ENCODE peak calls at places on chromosomes 11 and 22, in seven cellular contexts. One of them, this sample, is unnamed.
A peak's percentile ranks its signal among the peaks of the same experiment; 100 is the strongest.

GRCh38 chr22:20016734-20017621 is at the start of gene ARVCF:
- DNase-seq in fibroblast of mammary gland: peak; percentile 81
- DNase-seq in left ventricle myocardium inferior: peak; percentile 95
- DNase-seq in fibroblast of villous mesenchyme: peak; percentile 91
- DNase-seq in GM12865: peak; percentile 94
- DNase-seq in epithelial cell of proximal tubule: peak; percentile 30
- DNase-seq in AG10803: peak; percentile 88
- DNase-seq in this sample: peak; percentile 87

GRCh38 chr11:45169310-45170072 is 23.1 kb downstream of the PRDM11 start:
- DNase-seq in fibroblast of mammary gland: no peak
- DNase-seq in left ventricle myocardium inferior: no peak
- DNase-seq in fibroblast of villous mesenchyme: no peak
- DNase-seq in GM12865: no peak
- DNase-seq in epithelial cell of proximal tubule: peak; percentile 18
- DNase-seq in AG10803: no peak
- DNase-seq in this sample: no peak

GRCh38 chr11:110079726-110080125 is 13.5 kb upstream of the ZC3H12C start:
- DNase-seq in fibroblast of mammary gland: no peak
- DNase-seq in left ventricle myocardium inferior: no peak
- DNase-seq in fibroblast of villous mesenchyme: no peak
- DNase-seq in GM12865: no peak
- DNase-seq in epithelial cell of proximal tubule: peak; percentile 45
- DNase-seq in AG10803: no peak
- DNase-seq in this sample: no peak

GRCh38 chr11:104905271-104905670 is 7.0 kb upstream of the CASP12 start:
- DNase-seq in fibroblast of mammary gland: no peak
- DNase-seq in left ventricle myocardium inferior: no peak
- DNase-seq in fibroblast of villous mesenchyme: no peak
- DNase-seq in GM12865: no peak
- DNase-seq in epithelial cell of proximal tubule: no peak
- DNase-seq in AG10803: no peak
- DNase-seq in this sample: no peak

GRCh38 chr11:42972741-42973140 is 339.1 kb upstream of the API5 start:
- DNase-seq in fibroblast of mammary gland: no peak
- DNase-seq in left ventricle myocardium inferior: no peak
- DNase-seq in fibroblast of villous mesenchyme: no peak
- DNase-seq in GM12865: no peak
- DNase-seq in epithelial cell of proximal tubule: no peak
- DNase-seq in AG10803: no peak
- DNase-seq in this sample: no peak

GRCh38 chr11:7571640-7572000 is 57.8 kb downstream of the PPFIBP2 start:
- DNase-seq in fibroblast of mammary gland: peak; percentile 70
- DNase-seq in left ventricle myocardium inferior: peak; percentile 65
- DNase-seq in fibroblast of villous mesenchyme: peak; percentile 75
- DNase-seq in GM12865: peak; percentile 54
- DNase-seq in epithelial cell of proximal tubule: no peak
- DNase-seq in AG10803: peak; percentile 66
- DNase-seq in this sample: peak; percentile 58

GRCh38 chr11:132062031-132062430 is 691.6 kb downstream of the NTM start:
- DNase-seq in fibroblast of mammary gland: peak; percentile 10
- DNase-seq in left ventricle myocardium inferior: no peak
- DNase-seq in fibroblast of villous mesenchyme: no peak
- DNase-seq in GM12865: no peak
- DNase-seq in epithelial cell of proximal tubule: no peak
- DNase-seq in AG10803: no peak
- DNase-seq in this sample: peak; percentile 73

GRCh38 chr11:20584093-20584774 is 15.2 kb upstream of the SLC6A5 start:
- DNase-seq in fibroblast of mammary gland: no peak
- DNase-seq in left ventricle myocardium inferior: no peak
- DNase-seq in fibroblast of villous mesenchyme: no peak
- DNase-seq in GM12865: no peak
- DNase-seq in epithelial cell of proximal tubule: no peak
- DNase-seq in AG10803: no peak
- DNase-seq in this sample: no peak

GRCh38 chr22:40637181-40638150 is 947 bp upstream of the MRTFA start:
- DNase-seq in fibroblast of mammary gland: no peak
- DNase-seq in left ventricle myocardium inferior: peak; percentile 33
- DNase-seq in fibroblast of villous mesenchyme: no peak
- DNase-seq in GM12865: peak; percentile 47
- DNase-seq in epithelial cell of proximal tubule: no peak
- DNase-seq in AG10803: no peak
- DNase-seq in this sample: no peak

GRCh38 chr11:8368772-8369171 is 105.1 kb upstream of the LMO1 start:
- DNase-seq in fibroblast of mammary gland: no peak
- DNase-seq in left ventricle myocardium inferior: no peak
- DNase-seq in fibroblast of villous mesenchyme: no peak
- DNase-seq in GM12865: no peak
- DNase-seq in epithelial cell of proximal tubule: no peak
- DNase-seq in AG10803: no peak
- DNase-seq in this sample: no peak

GRCh38 chr11:134412508-134413333 is 679 bp upstream of the B3GAT1 start:
- DNase-seq in fibroblast of mammary gland: no peak
- DNase-seq in left ventricle myocardium inferior: no peak
- DNase-seq in fibroblast of villous mesenchyme: no peak
- DNase-seq in GM12865: no peak
- DNase-seq in epithelial cell of proximal tubule: no peak
- DNase-seq in AG10803: no peak
- DNase-seq in this sample: no peak

GRCh38 chr11:47349521-47350095 is 2.9 kb downstream of the MYBPC3 start:
- DNase-seq in fibroblast of mammary gland: no peak
- DNase-seq in left ventricle myocardium inferior: no peak
- DNase-seq in fibroblast of villous mesenchyme: no peak
- DNase-seq in GM12865: no peak
- DNase-seq in epithelial cell of proximal tubule: no peak
- DNase-seq in AG10803: no peak
- DNase-seq in this sample: no peak

GRCh38 chr11:119720311-119720710 is 8.7 kb downstream of the NECTIN1 start:
- DNase-seq in fibroblast of mammary gland: peak; percentile 46
- DNase-seq in left ventricle myocardium inferior: no peak
- DNase-seq in fibroblast of villous mesenchyme: no peak
- DNase-seq in GM12865: no peak
- DNase-seq in epithelial cell of proximal tubule: no peak
- DNase-seq in AG10803: no peak
- DNase-seq in this sample: no peak

GRCh38 chr11:35158371-35159081 is 19.6 kb downstream of the CD44 start:
- DNase-seq in fibroblast of mammary gland: peak; percentile 76
- DNase-seq in left ventricle myocardium inferior: no peak
- DNase-seq in fibroblast of villous mesenchyme: peak; percentile 85
- DNase-seq in GM12865: no peak
- DNase-seq in epithelial cell of proximal tubule: no peak
- DNase-seq in AG10803: peak; percentile 80
- DNase-seq in this sample: no peak

GRCh38 chr22:36048911-36049677 is 20.5 kb upstream of the RBFOX2 start:
- DNase-seq in fibroblast of mammary gland: peak; percentile 18
- DNase-seq in left ventricle myocardium inferior: no peak
- DNase-seq in fibroblast of villous mesenchyme: no peak
- DNase-seq in GM12865: no peak
- DNase-seq in epithelial cell of proximal tubule: no peak
- DNase-seq in AG10803: peak; percentile 20
- DNase-seq in this sample: no peak

GRCh38 chr11:66131937-66132632 is 62.0 kb downstream of the PACS1 start:
- DNase-seq in fibroblast of mammary gland: no peak
- DNase-seq in left ventricle myocardium inferior: no peak
- DNase-seq in fibroblast of villous mesenchyme: no peak
- DNase-seq in GM12865: peak; percentile 64
- DNase-seq in epithelial cell of proximal tubule: no peak
- DNase-seq in AG10803: no peak
- DNase-seq in this sample: no peak

GRCh38 chr22:30159561-30160353 is 79.5 kb downstream of the HORMAD2 start:
- DNase-seq in fibroblast of mammary gland: peak; percentile 72
- DNase-seq in left ventricle myocardium inferior: no peak
- DNase-seq in fibroblast of villous mesenchyme: peak; percentile 73
- DNase-seq in GM12865: no peak
- DNase-seq in epithelial cell of proximal tubule: peak; percentile 39
- DNase-seq in AG10803: peak; percentile 54
- DNase-seq in this sample: peak; percentile 82

GRCh38 chr11:88489030-88489429 is 151.5 kb upstream of the CTSC start:
- DNase-seq in fibroblast of mammary gland: peak; percentile 34
- DNase-seq in left ventricle myocardium inferior: no peak
- DNase-seq in fibroblast of villous mesenchyme: peak; percentile 45
- DNase-seq in GM12865: no peak
- DNase-seq in epithelial cell of proximal tubule: no peak
- DNase-seq in AG10803: no peak
- DNase-seq in this sample: peak; percentile 42

GRCh38 chr11:134543144-134544044 is 131.4 kb upstream of the B3GAT1 start:
- DNase-seq in fibroblast of mammary gland: no peak
- DNase-seq in left ventricle myocardium inferior: no peak
- DNase-seq in fibroblast of villous mesenchyme: no peak
- DNase-seq in GM12865: no peak
- DNase-seq in epithelial cell of proximal tubule: no peak
- DNase-seq in AG10803: no peak
- DNase-seq in this sample: no peak

GRCh38 chr11:65856689-65857499 is 1.1 kb downstream of the CFL1 start:
- DNase-seq in fibroblast of mammary gland: peak; percentile 54
- DNase-seq in left ventricle myocardium inferior: peak; percentile 86
- DNase-seq in fibroblast of villous mesenchyme: peak; percentile 70
- DNase-seq in GM12865: peak; percentile 85
- DNase-seq in epithelial cell of proximal tubule: no peak
- DNase-seq in AG10803: peak; percentile 57
- DNase-seq in this sample: peak; percentile 68

GRCh38 chr11:91164452-91164822 is 941.6 kb upstream of the CHORDC1 start:
- DNase-seq in fibroblast of mammary gland: no peak
- DNase-seq in left ventricle myocardium inferior: no peak
- DNase-seq in fibroblast of villous mesenchyme: peak; percentile 25
- DNase-seq in GM12865: no peak
- DNase-seq in epithelial cell of proximal tubule: no peak
- DNase-seq in AG10803: no peak
- DNase-seq in this sample: peak; percentile 28

GRCh38 chr11:130872961-130873360 is 43.3 kb downstream of the SNX19 start:
- DNase-seq in fibroblast of mammary gland: peak; percentile 93
- DNase-seq in left ventricle myocardium inferior: no peak
- DNase-seq in fibroblast of villous mesenchyme: peak; percentile 88
- DNase-seq in GM12865: no peak
- DNase-seq in epithelial cell of proximal tubule: peak; percentile 29
- DNase-seq in AG10803: peak; percentile 70
- DNase-seq in this sample: peak; percentile 83

GRCh38 chr11:27392278-27392677 is 29.3 kb upstream of the CCDC34 start:
- DNase-seq in fibroblast of mammary gland: no peak
- DNase-seq in left ventricle myocardium inferior: no peak
- DNase-seq in fibroblast of villous mesenchyme: no peak
- DNase-seq in GM12865: no peak
- DNase-seq in epithelial cell of proximal tubule: no peak
- DNase-seq in AG10803: no peak
- DNase-seq in this sample: no peak

GRCh38 chr11:45287316-45287903 is 1.3 kb upstream of the SYT13 start:
- DNase-seq in fibroblast of mammary gland: no peak
- DNase-seq in left ventricle myocardium inferior: no peak
- DNase-seq in fibroblast of villous mesenchyme: no peak
- DNase-seq in GM12865: no peak
- DNase-seq in epithelial cell of proximal tubule: no peak
- DNase-seq in AG10803: no peak
- DNase-seq in this sample: no peak

GRCh38 chr11:50423208-50423607 is 390.5 kb downstream of the OR4C45 start:
- DNase-seq in fibroblast of mammary gland: no peak
- DNase-seq in left ventricle myocardium inferior: no peak
- DNase-seq in fibroblast of villous mesenchyme: no peak
- DNase-seq in GM12865: no peak
- DNase-seq in epithelial cell of proximal tubule: no peak
- DNase-seq in AG10803: no peak
- DNase-seq in this sample: no peak
- TF ChIP-seq CTCF in fibroblast of mammary gland: no peak
- TF ChIP-seq CTCF in left ventricle myocardium inferior: no peak
- TF ChIP-seq CTCF in fibroblast of villous mesenchyme: no peak
- TF ChIP-seq CTCF in GM12865: no peak
- TF ChIP-seq CTCF in epithelial cell of proximal tubule: no peak
- TF ChIP-seq CTCF in AG10803: no peak
- TF ChIP-seq CTCF in this sample: no peak

GRCh38 chr11:61870429-61871039 is 20.8 kb downstream of the FADS3 start:
- DNase-seq in fibroblast of mammary gland: peak; percentile 75
- DNase-seq in left ventricle myocardium inferior: no peak
- DNase-seq in fibroblast of villous mesenchyme: peak; percentile 51
- DNase-seq in GM12865: no peak
- DNase-seq in epithelial cell of proximal tubule: no peak
- DNase-seq in AG10803: peak; percentile 51
- DNase-seq in this sample: peak; percentile 40

GRCh38 chr11:61869636-61870428 is 21.5 kb downstream of the FADS3 start:
- DNase-seq in fibroblast of mammary gland: no peak
- DNase-seq in left ventricle myocardium inferior: no peak
- DNase-seq in fibroblast of villous mesenchyme: no peak
- DNase-seq in GM12865: no peak
- DNase-seq in epithelial cell of proximal tubule: no peak
- DNase-seq in AG10803: no peak
- DNase-seq in this sample: no peak

GRCh38 chr11:61872935-61873565 is 18.3 kb downstream of the FADS3 start:
- DNase-seq in fibroblast of mammary gland: no peak
- DNase-seq in left ventricle myocardium inferior: no peak
- DNase-seq in fibroblast of villous mesenchyme: no peak
- DNase-seq in GM12865: no peak
- DNase-seq in epithelial cell of proximal tubule: no peak
- DNase-seq in AG10803: no peak
- DNase-seq in this sample: no peak

GRCh38 chr11:61868601-61869476 is 22.5 kb downstream of the FADS3 start:
- DNase-seq in fibroblast of mammary gland: no peak
- DNase-seq in left ventricle myocardium inferior: no peak
- DNase-seq in fibroblast of villous mesenchyme: no peak
- DNase-seq in GM12865: no peak
- DNase-seq in epithelial cell of proximal tubule: no peak
- DNase-seq in AG10803: no peak
- DNase-seq in this sample: no peak

DNA sequence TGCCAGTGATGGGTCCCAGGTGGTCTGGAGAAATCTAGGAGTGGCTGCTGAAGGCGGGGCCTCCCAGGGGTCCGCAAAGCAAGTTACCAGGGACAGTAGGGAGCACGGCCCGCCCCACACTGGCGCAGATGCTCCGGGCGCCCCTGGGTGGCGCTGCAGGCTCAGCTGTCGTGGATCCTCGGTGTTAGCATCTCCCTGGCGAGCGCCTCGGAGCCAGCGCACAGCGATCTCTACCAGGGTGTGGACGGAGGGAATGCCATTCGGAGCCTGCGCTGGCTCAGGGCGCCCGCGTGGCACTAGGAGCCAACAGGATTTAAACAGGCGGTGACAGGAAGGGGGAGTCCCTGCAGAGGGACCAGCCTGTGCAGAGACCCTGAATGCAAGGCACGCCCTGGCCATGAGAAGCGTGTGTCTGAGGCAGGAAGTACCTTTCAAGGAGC is 20.2 kb downstream of the FADS3 start:
- DNase-seq in fibroblast of mammary gland: peak; percentile 71
- DNase-seq in left ventricle myocardium inferior: peak; percentile 81
- DNase-seq in fibroblast of villous mesenchyme: peak; percentile 75
- DNase-seq in GM12865: peak; percentile 71
- DNase-seq in epithelial cell of proximal tubule: no peak
- DNase-seq in AG10803: peak; percentile 78
- DNase-seq in this sample: peak; percentile 74
- H3K4me3 ChIP-seq in fibroblast of mammary gland: no peak overlapping the region
- H3K4me3 ChIP-seq in left ventricle myocardium inferior: peak overlapping the region; percentile 44
- H3K4me3 ChIP-seq in fibroblast of villous mesenchyme: peak overlapping the region; percentile 30
- H3K4me3 ChIP-seq in GM12865: no peak overlapping the region
- H3K4me3 ChIP-seq in epithelial cell of proximal tubule: no peak overlapping the region
- H3K4me3 ChIP-seq in AG10803: peak overlapping the region; percentile 26
- H3K4me3 ChIP-seq in this sample: no peak overlapping the region

GRCh38 chr11:77094841-77095365 is 7.7 kb upstream of the OMP start:
- DNase-seq in fibroblast of mammary gland: no peak
- DNase-seq in left ventricle myocardium inferior: no peak
- DNase-seq in fibroblast of villous mesenchyme: no peak
- DNase-seq in GM12865: no peak
- DNase-seq in epithelial cell of proximal tubule: no peak
- DNase-seq in AG10803: no peak
- DNase-seq in this sample: no peak
- TF ChIP-seq CTCF in fibroblast of mammary gland: no peak
- TF ChIP-seq CTCF in left ventricle myocardium inferior: no peak
- TF ChIP-seq CTCF in fibroblast of villous mesenchyme: no peak
- TF ChIP-seq CTCF in GM12865: no peak
- TF ChIP-seq CTCF in epithelial cell of proximal tubule: peak; percentile 44
- TF ChIP-seq CTCF in AG10803: no peak
- TF ChIP-seq CTCF in this sample: peak; percentile 20

GRCh38 chr11:78428773-78429172 is 11.2 kb upstream of the GAB2 start:
- DNase-seq in fibroblast of mammary gland: no peak
- DNase-seq in left ventricle myocardium inferior: no peak
- DNase-seq in fibroblast of villous mesenchyme: no peak
- DNase-seq in GM12865: no peak
- DNase-seq in epithelial cell of proximal tubule: no peak
- DNase-seq in AG10803: no peak
- DNase-seq in this sample: no peak
- H3K4me3 ChIP-seq in fibroblast of mammary gland: no peak overlapping the region
- H3K4me3 ChIP-seq in left ventricle myocardium inferior: no peak overlapping the region
- H3K4me3 ChIP-seq in fibroblast of villous mesenchyme: no peak overlapping the region
- H3K4me3 ChIP-seq in GM12865: no peak overlapping the region
- H3K4me3 ChIP-seq in epithelial cell of proximal tubule: no peak overlapping the region
- H3K4me3 ChIP-seq in AG10803: no peak overlapping the region
- H3K4me3 ChIP-seq in this sample: no peak overlapping the region